ENCODE peak calls at places on chromosomes 16 and 17, in six cellular contexts. Z, D, A, P, H and F are unnamed samples.

GRCh38 chr17:45231481-45232116 is 9.9 kb downstream of the FMNL1 start:
- DNase-seq in D (peak), H (peak), Z (no peak), P (no peak), A (peak), F (no peak)

GRCh38 chr16:89347807-89348206 is 130.3 kb downstream of the ZNF778 start:
- DNase-seq in A (no peak), P (no peak), H (no peak), D (no peak), Z (no peak), F (no peak)

GRCh38 chr17:27216836-27217235 is 77.1 kb upstream of the WSB1 start:
- DNase-seq in Z (no peak), A (no peak), H (no peak), P (no peak), D (no peak), F (no peak)

GRCh38 chr17:72714357-72714966 is 378.0 kb downstream of the SLC39A11 start:
- DNase-seq in Z (no peak), D (no peak), P (no peak), H (no peak), A (peak), F (no peak)

GRCh38 chr16:75837681-75838080 is 111.4 kb upstream of the CPHXL start:
- DNase-seq in H (no peak), A (no peak), Z (no peak), P (no peak), D (no peak), F (no peak)

GRCh38 chr17:45906237-45906636 is 11.9 kb downstream of the MAPT start:
- DNase-seq in P (no peak), Z (no peak), A (no peak), D (no peak), H (no peak), F (no peak)

GRCh38 chr17:18928726-18929125 is 23.2 kb upstream of the SLC5A10 start:
- DNase-seq in H (no peak), A (no peak), Z (no peak), D (no peak), P (no peak), F (no peak)

GRCh38 chr17:44786551-44787081 is 27.8 kb downstream of the ADAM11 start:
- DNase-seq in P (no peak), H (no peak), A (no peak), D (no peak), Z (no peak), F (no peak)

GRCh38 chr17:68849673-68850260 is 105.4 kb downstream of the ABCA8 start:
- DNase-seq in P (peak), Z (no peak), H (no peak), D (no peak), A (no peak), F (no peak)

GRCh38 chr16:73420244-73421040 is 372.5 kb upstream of the ZFHX3 start:
- DNase-seq in Z (no peak), D (no peak), H (no peak), A (peak), P (no peak), F (no peak)

GRCh38 chr16:65336169-65336568 is 214.3 kb upstream of the CDH11 start:
- DNase-seq in A (no peak), D (no peak), H (no peak), Z (no peak), P (peak), F (no peak)

GRCh38 chr16:11613381-11614303 is 26.9 kb upstream of the LITAF start:
- DNase-seq in P (peak), D (no peak), H (no peak), A (no peak), Z (no peak), F (peak)

GRCh38 chr17:27282054-27282501 is 11.8 kb upstream of the WSB1 start:
- DNase-seq in P (peak), A (no peak), D (no peak), H (no peak), Z (no peak), F (peak)

GRCh38 chr17:8900626-8901585 is 33.4 kb upstream of the PIK3R6 start:
- DNase-seq in A (no peak), D (no peak), H (no peak), P (no peak), Z (no peak), F (peak)

GRCh38 chr17:47692895-47693666 is 880 bp upstream of the TBKBP1 start:
- DNase-seq in D (no peak), Z (no peak), A (no peak), H (no peak), P (no peak), F (peak)

GRCh38 chr17:51351890-51352289 is 91.5 kb downstream of the UTP18 start:
- DNase-seq in H (no peak), A (no peak), Z (no peak), D (no peak), P (peak), F (no peak)

GRCh38 chr16:15041260-15042011 is 14.4 kb downstream of the NTAN1 start:
- DNase-seq in P (peak), H (peak), A (no peak), D (no peak), Z (peak), F (no peak)

GRCh38 chr16:3513892-3514600 is 13.2 kb downstream of the CLUAP1 start:
- DNase-seq in A (no peak), H (no peak), Z (no peak), P (no peak), D (no peak), F (no peak)

GRCh38 chr16:75502916-75503605 is 7.8 kb upstream of the CHST6 start:
- DNase-seq in D (no peak), P (no peak), H (no peak), A (no peak), Z (no peak), F (no peak)

GRCh38 chr17:4220655-4221054 is 43.1 kb downstream of the ANKFY1 start:
- DNase-seq in Z (no peak), P (no peak), A (no peak), D (no peak), H (no peak), F (no peak)

GRCh38 chr17:74006366-74006765 is 197.1 kb upstream of the RPL38 start:
- DNase-seq in Z (no peak), P (no peak), D (no peak), A (no peak), H (no peak), F (no peak)

GRCh38 chr17:57871155-57871554 is 21.3 kb upstream of the MRPS23 start:
- DNase-seq in A (no peak), Z (no peak), P (no peak), D (no peak), H (no peak), F (no peak)

GRCh38 chr16:66516808-66517585 is 32.9 kb downstream of the TK2 start:
- DNase-seq in P (peak), D (no peak), H (no peak), A (peak), Z (peak), F (peak)

GRCh38 chr16:87045462-87046216 is 271.6 kb downstream of the C16orf95 start:
- DNase-seq in D (no peak), Z (no peak), A (no peak), H (no peak), P (no peak), F (no peak)

GRCh38 chr17:60231234-60231633 is 81.5 kb downstream of the CA4 start:
- DNase-seq in D (no peak), P (peak), A (peak), Z (no peak), H (no peak), F (peak)
- TF ChIP-seq CTCF in D (peak), P (peak), A (peak), Z (peak), H (no peak), F (peak)

DNA sequence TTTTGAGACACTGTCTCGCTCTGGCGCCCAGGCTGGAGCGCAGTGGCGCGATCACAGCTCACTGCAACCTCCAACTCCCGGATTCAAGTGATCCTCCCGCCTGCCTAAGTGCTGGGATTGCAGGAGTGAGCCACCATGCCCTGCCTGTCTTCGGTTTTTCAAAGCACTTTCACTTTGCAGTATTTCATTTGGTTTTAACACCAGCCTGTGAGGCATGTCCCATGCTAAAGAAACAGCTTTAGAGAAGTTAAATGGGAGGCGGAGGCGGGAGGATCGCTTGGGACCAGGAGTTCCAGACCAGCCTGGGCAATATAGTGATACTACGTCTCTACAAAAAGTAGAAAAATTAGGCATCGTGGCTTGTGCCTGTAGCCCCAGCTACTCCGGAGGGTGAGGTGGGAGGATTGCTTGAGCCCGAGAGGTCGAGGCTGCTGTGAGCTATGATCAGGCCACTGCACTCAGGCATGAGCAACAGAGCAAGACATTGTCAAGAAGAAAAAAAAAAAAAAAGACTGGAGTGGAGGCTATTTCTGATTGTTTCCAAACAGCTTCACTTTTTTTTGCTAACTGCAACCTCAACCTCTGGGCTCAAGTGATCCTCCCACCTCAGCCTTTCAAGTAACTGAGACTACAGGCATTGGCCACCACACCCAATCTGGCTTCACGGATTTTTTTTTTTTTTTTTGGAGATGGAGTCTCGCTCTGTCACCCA is 1.3 kb downstream of the METTL23 start:
- DNase-seq in A (no peak), H (no peak), P (peak), Z (no peak), D (peak), F (no peak)
- TF ChIP-seq CTCF in A (no peak), H (no peak), P (no peak), Z (no peak), D (no peak), F (no peak)

DNA sequence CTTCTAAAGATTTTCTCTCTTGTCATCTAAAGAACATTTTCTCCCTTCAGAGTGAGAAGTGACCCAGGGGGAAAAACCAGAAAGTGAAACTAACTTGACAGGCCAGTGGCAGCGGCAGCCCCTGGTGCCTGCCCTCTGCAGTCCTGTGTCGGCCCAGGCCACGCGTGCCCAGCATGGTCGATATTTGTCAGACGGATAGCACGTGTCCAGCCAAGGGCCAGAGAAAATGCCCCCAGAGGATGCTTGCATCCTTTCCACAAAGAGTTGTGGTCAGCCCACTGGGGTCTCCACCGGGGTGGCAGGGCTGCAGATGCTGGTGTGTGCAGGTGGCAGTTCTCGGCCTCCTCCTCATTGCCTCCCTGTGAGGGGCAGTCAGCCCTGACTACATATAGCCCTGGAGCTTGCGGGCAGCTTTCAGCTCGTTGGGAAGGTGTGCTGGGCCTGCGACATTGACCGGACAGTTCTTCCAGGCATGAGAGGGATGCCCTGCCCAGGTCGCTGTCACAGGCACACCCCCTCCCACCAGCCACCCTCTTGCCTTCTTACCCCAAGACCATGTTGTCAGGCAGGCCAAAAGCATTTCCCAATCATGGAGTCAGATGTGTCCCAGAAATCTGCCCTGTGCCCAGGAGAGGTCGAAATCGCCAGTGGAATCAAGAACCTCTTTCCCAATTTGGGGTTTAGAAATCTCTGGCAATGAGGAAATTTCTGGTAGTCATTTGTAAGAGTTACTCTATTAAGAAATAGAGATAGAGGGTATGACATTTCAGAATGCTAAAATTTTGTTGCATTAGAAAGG is 176.9 kb downstream of the RAB11FIP4 start:
- DNase-seq in P (peak), A (no peak), D (no peak), H (no peak), Z (no peak), F (no peak)
- TF ChIP-seq CTCF in P (no peak), A (no peak), D (no peak), H (no peak), Z (no peak), F (no peak)

GRCh38 chr17:79340286-79340685 is 265.7 kb downstream of the ENGASE start:
- DNase-seq in H (no peak), P (no peak), D (no peak), Z (no peak), A (no peak), F (no peak)

GRCh38 chr17:79341529-79341780 is 266.8 kb downstream of the ENGASE start:
- DNase-seq in Z (no peak), H (no peak), D (no peak), A (no peak), P (no peak), F (no peak)

GRCh38 chr17:79341816-79342215 is 267.2 kb downstream of the ENGASE start:
- DNase-seq in D (no peak), P (no peak), H (no peak), A (no peak), Z (no peak), F (no peak)

GRCh38 chr17:79342376-79342775 is 267.8 kb downstream of the ENGASE start:
- DNase-seq in A (no peak), P (no peak), D (no peak), H (no peak), Z (no peak), F (no peak)

GRCh38 chr17:79340771-79341528 is 266.3 kb downstream of the ENGASE start:
- DNase-seq in Z (no peak), D (no peak), H (no peak), A (no peak), P (no peak), F (peak)
- TF ChIP-seq CTCF in Z (no peak), D (no peak), H (no peak), A (no peak), P (no peak), F (no peak)

DNA sequence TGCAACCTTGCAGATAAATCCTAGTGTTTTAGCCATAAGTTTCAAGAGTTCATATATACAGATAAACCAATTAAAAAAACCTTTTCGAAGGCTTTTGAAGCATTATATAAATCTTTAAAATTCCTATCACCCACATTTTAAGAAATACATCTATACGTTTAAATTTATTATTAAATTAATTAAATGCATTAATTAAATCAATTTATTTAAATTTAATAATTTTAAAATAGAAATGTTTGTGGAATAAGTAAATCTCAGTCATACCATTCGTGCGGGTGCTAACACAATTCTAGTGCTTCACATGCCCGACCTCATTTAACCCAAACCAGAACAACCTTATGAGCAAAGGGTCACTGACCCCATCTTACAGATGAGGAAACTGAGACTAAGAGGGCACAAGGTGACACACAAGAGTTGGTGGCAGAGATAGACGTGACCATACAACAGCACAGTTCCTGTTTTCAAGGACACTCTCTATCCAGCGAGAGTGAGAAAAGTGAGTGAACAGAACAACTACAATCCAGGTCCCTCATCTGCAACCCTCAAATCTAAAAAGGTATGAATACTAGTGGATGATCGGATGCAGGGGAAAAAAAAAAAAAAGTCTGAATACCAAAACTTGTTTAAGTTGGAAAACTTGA is 1.4 kb downstream of the NSMCE1 start:
- DNase-seq in H (no peak), A (no peak), P (no peak), Z (no peak), D (no peak), F (no peak)
- TF ChIP-seq CTCF in H (no peak), A (no peak), P (no peak), Z (no peak), D (no peak), F (no peak)